ENCODE peak calls at places on chromosomes 4 and X, in nine cellular contexts. L is SK-N-MC, Z is Panc1, X is breast epithelium, A is transverse colon, U is upper lobe of left lung, S is suprapubic skin, H is GM23338, W is H1. Q is an unnamed sample.

GRCh38 chr4:41052287-41052686 is 162.1 kb downstream of the APBB2 start:
- DNase-seq in U (no peak), L (no peak), Z (no peak), H (no peak), X (no peak), S (no peak), A (no peak), W (no peak), Q (no peak)

GRCh38 chrX:19549838-19550237 is 34.5 kb upstream of the MAP3K15 start:
- DNase-seq in Z (no peak), S (no peak), U (no peak), W (no peak), X (no peak), L (no peak), H (no peak), A (no peak), Q (no peak)

GRCh38 chr4:1290165-1290977 is 680 bp downstream of the MAEA start:
- DNase-seq in X (no peak), W (no peak), H (no peak), A (peak; percentile 56), U (peak; percentile 36), Z (no peak), L (no peak), S (peak; percentile 77), Q (peak; percentile 23)

GRCh38 chr4:83339573-83339972 is 4.9 kb upstream of the HPSE start:
- DNase-seq in U (no peak), S (no peak), H (no peak), W (no peak), A (no peak), X (no peak), Z (no peak), L (no peak), Q (no peak)

GRCh38 chrX:24851776-24852175 is 158.1 kb downstream of the POLA1 start:
- DNase-seq in H (no peak), U (no peak), W (no peak), X (no peak), Z (no peak), A (no peak), L (no peak), S (no peak), Q (no peak)

GRCh38 chr4:86769794-86770193 is 79.4 kb downstream of the SLC10A6 start:
- DNase-seq in H (no peak), A (no peak), U (no peak), X (no peak), Z (no peak), W (no peak), S (no peak), L (no peak), Q (no peak)

GRCh38 chrX:26373829-26374228 is 157.9 kb downstream of the MAGEB5 start:
- DNase-seq in Z (no peak), H (no peak), A (no peak), U (no peak), S (no peak), W (no peak), X (no peak), L (no peak), Q (no peak)

GRCh38 chr4:43189741-43190140 is 297.2 kb downstream of the GRXCR1 start:
- DNase-seq in W (no peak), H (no peak), U (no peak), Z (no peak), A (no peak), L (no peak), X (no peak), S (no peak), Q (no peak)

GRCh38 chrX:40155617-40156471 is 58.1 kb upstream of the BCOR start:
- DNase-seq in S (no peak), Z (no peak), U (no peak), A (no peak), H (peak; percentile 36), X (no peak), W (peak; percentile 48), L (no peak), Q (no peak)

GRCh38 chrX:37314526-37314925 is 34.6 kb upstream of the PRRG1 start:
- DNase-seq in W (no peak), S (no peak), U (no peak), Z (no peak), X (no peak), H (no peak), L (no peak), A (no peak), Q (peak; percentile 3)

GRCh38 chr4:29708473-29708872 is 1011.7 kb upstream of the PCDH7 start:
- DNase-seq in L (peak; percentile 40), X (no peak), H (no peak), Z (no peak), S (no peak), U (no peak), A (no peak), W (no peak), Q (no peak)

GRCh38 chr4:182090186-182090585 is 153.0 kb upstream of the TENM3 start:
- DNase-seq in H (no peak), A (no peak), S (no peak), U (no peak), W (no peak), Z (no peak), X (no peak), L (no peak), Q (no peak)

GRCh38 chr4:182093431-182093831 is 149.8 kb upstream of the TENM3 start:
- DNase-seq in U (no peak), Z (no peak), X (no peak), H (no peak), S (no peak), A (no peak), L (no peak), W (no peak), Q (no peak)

GRCh38 chr4:182091128-182091527 is 152.1 kb upstream of the TENM3 start:
- DNase-seq in H (no peak), X (no peak), A (no peak), W (no peak), S (no peak), U (no peak), Z (no peak), L (no peak), Q (no peak)

GRCh38 chr4:182089326-182089725 is 153.9 kb upstream of the TENM3 start:
- DNase-seq in H (peak; percentile 72), Z (no peak), X (no peak), S (no peak), W (peak; percentile 50), A (no peak), U (no peak), L (no peak), Q (no peak)

DNA sequence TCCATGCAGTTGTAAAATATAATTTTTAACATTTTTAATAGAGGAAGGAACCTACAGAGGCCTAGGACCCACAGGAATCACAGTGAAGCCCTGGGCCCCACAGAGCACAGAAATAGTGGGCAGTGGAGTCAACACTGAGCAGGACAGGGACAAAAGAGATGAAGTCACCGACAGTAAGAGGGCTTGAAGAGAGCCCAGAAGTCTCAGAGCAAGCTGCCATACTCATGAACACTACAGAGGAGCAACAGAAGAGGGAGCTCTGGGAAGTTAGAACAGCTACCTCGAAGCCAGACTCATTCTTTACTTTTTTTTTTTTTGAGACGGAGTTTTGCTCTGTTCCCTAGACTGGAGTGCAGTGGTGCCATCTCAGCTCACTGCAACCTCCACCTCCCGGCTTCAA is 149.3 kb upstream of the TENM3 start:
- DNase-seq in X (no peak), W (no peak), H (peak; percentile 32), A (no peak), S (no peak), L (no peak), Z (no peak), U (no peak), Q (no peak)
- TF ChIP-seq POLR2AphosphoS5 in X (no peak), W (no peak), H (no peak), A (no peak), S (no peak), L (no peak), Z (no peak), U (no peak), Q (no peak)

DNA sequence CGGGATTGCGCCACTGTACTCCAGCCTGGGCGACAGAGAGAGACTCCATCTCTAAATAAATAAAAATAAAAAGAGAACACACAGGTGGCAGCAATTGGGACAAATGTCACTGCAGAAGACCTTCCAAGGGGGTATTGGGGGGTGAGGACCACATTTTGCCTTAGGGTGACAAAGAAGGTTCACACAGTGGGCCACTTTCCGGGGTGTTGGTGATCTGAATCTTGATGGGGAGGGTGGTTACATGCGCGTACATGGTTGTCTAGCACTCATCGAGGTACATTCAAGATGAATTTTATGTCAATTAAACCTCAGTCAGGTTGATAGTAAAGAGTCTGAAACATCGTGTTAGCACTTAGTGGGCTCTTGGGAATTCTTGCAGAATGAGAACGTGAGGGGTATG is 20.5 kb upstream of the TMSB4X start:
- DNase-seq in Z (no peak), X (no peak), S (no peak), W (no peak), A (no peak), H (no peak), U (no peak), L (no peak), Q (no peak)
- H3K4me3 ChIP-seq in Z (no peak overlapping the region), X (no peak overlapping the region), S (no peak overlapping the region), W (no peak overlapping the region), A (no peak overlapping the region), H (no peak overlapping the region), U (no peak overlapping the region), L (no peak overlapping the region), Q (no peak overlapping the region)

GRCh38 chr4:6184169-6184568 is 16.2 kb downstream of the JAKMIP1 start:
- DNase-seq in Z (no peak), U (no peak), A (no peak), S (no peak), H (no peak), L (no peak), X (no peak), W (no peak), Q (no peak)
- TF ChIP-seq POLR2AphosphoS5 in Z (no peak), U (no peak), A (no peak), S (no peak), H (no peak), L (no peak), X (no peak), W (no peak), Q (no peak)

GRCh38 chr4:45350438-45350837 is 624.1 kb upstream of the GNPDA2 start:
- DNase-seq in H (peak; percentile 31), X (no peak), W (no peak), A (no peak), Z (no peak), L (no peak), S (no peak), U (no peak), Q (no peak)
- H3K4me3 ChIP-seq in H (no peak overlapping the region), X (peak overlapping the region; percentile 17), W (no peak overlapping the region), A (peak overlapping the region; percentile 26), Z (no peak overlapping the region), L (peak overlapping the region; percentile 44), S (no peak overlapping the region), U (peak overlapping the region; percentile 0), Q (no peak overlapping the region)